ENCODE peak calls at places on chromosomes 16 and 17, in nine cellular contexts. U is nephron progenitor cell, W is fibroblast of pulmonary artery, Q is chondrocyte, K is mucosa of descending colon, N is mammary epithelial cell, I is MM.1S, O is kidney, T is IMR-90. H is an unnamed sample.

GRCh38 chr16:84862804-84863484 is 43.2 kb downstream of the CRISPLD2 start:
- DNase-seq in U (no peak), W (no peak), Q (no peak), K (no peak), N (no peak), I (no peak), O (no peak), T (no peak), H (no peak)

GRCh38 chr16:3934491-3935185 is 54.1 kb upstream of the CREBBP start:
- DNase-seq in U (no peak), W (no peak), Q (peak), K (no peak), N (no peak), I (no peak), O (no peak), T (no peak), H (no peak)

GRCh38 chr17:17837380-17837821 is 615 bp upstream of the SREBF1 start:
- DNase-seq in U (no peak), W (peak), Q (no peak), K (peak), N (peak), I (no peak), O (peak), T (peak), H (no peak)

GRCh38 chr17:9406046-9406631 is 169.5 kb downstream of the STX8 start:
- DNase-seq in U (no peak), W (no peak), Q (no peak), K (no peak), N (no peak), I (no peak), O (no peak), T (peak), H (no peak)

GRCh38 chr16:57062329-57062728 is 30.1 kb upstream of the CPNE2 start:
- DNase-seq in U (no peak), W (no peak), Q (no peak), K (no peak), N (no peak), I (no peak), O (no peak), T (no peak), H (no peak)

GRCh38 chr16:55672471-55672870 is 16.7 kb downstream of the SLC6A2 start:
- DNase-seq in U (no peak), W (peak), Q (no peak), K (no peak), N (no peak), I (no peak), O (peak), T (no peak), H (no peak)

GRCh38 chr17:18141210-18141803 is 32.8 kb downstream of the MYO15A start:
- DNase-seq in U (peak), W (peak), Q (no peak), K (no peak), N (peak), I (peak), O (no peak), T (peak), H (no peak)

GRCh38 chr17:5591966-5592365 is 7.7 kb upstream of the NLRP1 start:
- DNase-seq in U (no peak), W (no peak), Q (no peak), K (no peak), N (no peak), I (no peak), O (no peak), T (no peak), H (no peak)

GRCh38 chr17:4167786-4168185 is 24.8 kb downstream of the CYB5D2 start:
- DNase-seq in U (no peak), W (no peak), Q (peak), K (no peak), N (no peak), I (no peak), O (no peak), T (no peak), H (no peak)

GRCh38 chr16:70730016-70730415 is 44.2 kb upstream of the MTSS2 start:
- DNase-seq in U (no peak), W (no peak), Q (no peak), K (no peak), N (no peak), I (no peak), O (no peak), T (no peak), H (peak)

GRCh38 chr16:69188716-69189115 is 1.8 kb downstream of the SNTB2 start:
- DNase-seq in U (no peak), W (peak), Q (no peak), K (no peak), N (no peak), I (no peak), O (no peak), T (peak), H (no peak)

GRCh38 chr17:31392002-31392855 is 754 bp downstream of the RAB11FIP4 start:
- DNase-seq in U (no peak), W (no peak), Q (no peak), K (no peak), N (no peak), I (no peak), O (no peak), T (no peak), H (no peak)

GRCh38 chr16:78504391-78504945 is 405.0 kb downstream of the WWOX start:
- DNase-seq in U (no peak), W (no peak), Q (no peak), K (no peak), N (no peak), I (no peak), O (no peak), T (no peak), H (no peak)

GRCh38 chr17:79746955-79747507 is 16.3 kb downstream of the ENPP7 start:
- DNase-seq in U (no peak), W (no peak), Q (no peak), K (no peak), N (no peak), I (no peak), O (no peak), T (no peak), H (no peak)

GRCh38 chr17:76969598-76970172 is 101.5 kb downstream of the MGAT5B start:
- DNase-seq in U (peak), W (no peak), Q (no peak), K (no peak), N (no peak), I (no peak), O (peak), T (no peak), H (no peak)

GRCh38 chr16:81551821-81552304 is 107.3 kb downstream of the CMIP start:
- DNase-seq in U (no peak), W (peak), Q (no peak), K (no peak), N (no peak), I (no peak), O (peak), T (peak), H (no peak)

GRCh38 chr16:19245326-19245925 is 40.1 kb upstream of the CLEC19A start:
- DNase-seq in U (no peak), W (no peak), Q (no peak), K (no peak), N (no peak), I (no peak), O (no peak), T (no peak), H (no peak)

GRCh38 chr17:80005360-80006338 is 30.0 kb downstream of the TBC1D16 start:
- DNase-seq in U (peak), W (peak), Q (no peak), K (no peak), N (peak), I (no peak), O (peak), T (peak), H (peak)

GRCh38 chr16:23801387-23801786 is 34.4 kb upstream of the PRKCB start:
- DNase-seq in U (peak), W (peak), Q (no peak), K (peak), N (peak), I (peak), O (peak), T (peak), H (peak)

GRCh38 chr17:33267279-33267790 is 25.8 kb downstream of the ASIC2 start:
- DNase-seq in U (no peak), W (peak), Q (no peak), K (no peak), N (peak), I (no peak), O (no peak), T (peak), H (no peak)

GRCh38 chr16:19167710-19168172 is 299 bp upstream of the SYT17 start:
- DNase-seq in U (peak), W (peak), Q (no peak), K (peak), N (peak), I (peak), O (peak), T (peak), H (peak)

GRCh38 chr17:79340286-79340685 is 265.7 kb downstream of the ENGASE start:
- DNase-seq in U (no peak), W (no peak), Q (no peak), K (peak), N (no peak), I (peak), O (peak), T (no peak), H (no peak)

GRCh38 chr16:79372504-79373184 is 227.9 kb downstream of the MAF start:
- DNase-seq in U (no peak), W (peak), Q (no peak), K (no peak), N (peak), I (no peak), O (no peak), T (no peak), H (no peak)

GRCh38 chr17:73600103-73600871 is 44.0 kb downstream of the SDK2 start:
- DNase-seq in U (no peak), W (no peak), Q (no peak), K (no peak), N (no peak), I (no peak), O (no peak), T (no peak), H (no peak)

GRCh38 chr16:23836404-23837291 is 865 bp downstream of the PRKCB start:
- DNase-seq in U (peak), W (no peak), Q (no peak), K (peak), N (no peak), I (no peak), O (peak), T (no peak), H (peak)

GRCh38 chr16:11742041-11742535 is 569 bp downstream of the TXNDC11 start:
- DNase-seq in U (no peak), W (no peak), Q (peak), K (peak), N (peak), I (peak), O (peak), T (no peak), H (no peak)

GRCh38 chr17:77540975-77541374 is 400.2 kb downstream of the SEC14L1 start:
- DNase-seq in U (no peak), W (no peak), Q (peak), K (no peak), N (no peak), I (no peak), O (no peak), T (no peak), H (no peak)

GRCh38 chr16:50516890-50517289 is 31.3 kb upstream of the NKD1 start:
- DNase-seq in U (no peak), W (no peak), Q (no peak), K (no peak), N (no peak), I (no peak), O (no peak), T (no peak), H (no peak)

GRCh38 chr17:51611585-51611984 is 351.2 kb downstream of the UTP18 start:
- DNase-seq in U (no peak), W (no peak), Q (no peak), K (no peak), N (no peak), I (peak), O (no peak), T (no peak), H (peak)

GRCh38 chr17:48202945-48203344 is 95.4 kb downstream of the SNX11 start:
- DNase-seq in U (no peak), W (no peak), Q (no peak), K (no peak), N (no peak), I (no peak), O (no peak), T (no peak), H (no peak)

GRCh38 chr17:40448213-40448638 is 5.0 kb downstream of the IGFBP4 start:
- DNase-seq in U (no peak), W (peak), Q (no peak), K (no peak), N (no peak), I (no peak), O (no peak), T (peak), H (no peak)

GRCh38 chr17:65195716-65196115 is 58.5 kb downstream of the RGS9 start:
- DNase-seq in U (no peak), W (no peak), Q (no peak), K (no peak), N (no peak), I (no peak), O (no peak), T (no peak), H (no peak)
- TF ChIP-seq CTCF in U (no peak), W (no peak), Q (no peak), K (no peak), N (no peak), I (no peak), O (no peak), T (no peak), H (no peak)

GRCh38 chr17:75182569-75183436 is at the start of gene SUMO2:
- DNase-seq in U (peak), W (peak), Q (peak), K (peak), N (peak), I (peak), O (peak), T (peak), H (peak)

GRCh38 chr17:75183999-75184884 is 1.5 kb upstream of the SUMO2 start:
- DNase-seq in U (no peak), W (no peak), Q (no peak), K (no peak), N (no peak), I (no peak), O (no peak), T (no peak), H (no peak)

GRCh38 chr17:75181110-75181509 is 1.6 kb downstream of the SUMO2 start:
- DNase-seq in U (no peak), W (no peak), Q (no peak), K (no peak), N (no peak), I (no peak), O (no peak), T (no peak), H (no peak)

GRCh38 chr17:75181608-75182318 is 996 bp downstream of the SUMO2 start:
- DNase-seq in U (no peak), W (no peak), Q (no peak), K (no peak), N (peak), I (peak), O (no peak), T (no peak), H (no peak)

DNA sequence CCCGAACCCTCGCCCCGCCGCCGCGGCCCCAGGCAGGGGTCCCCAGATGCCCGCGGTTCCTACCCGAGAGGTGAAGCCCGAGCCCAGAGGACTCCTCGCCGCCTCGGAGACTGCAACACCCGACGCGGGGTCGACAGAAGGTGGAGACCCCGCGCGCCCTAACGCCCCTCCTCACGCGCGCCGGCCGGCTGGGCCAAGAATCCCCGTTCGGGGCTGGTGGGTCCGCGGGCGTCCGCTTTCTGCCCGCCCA is 515 bp downstream of the SUMO2 start:
- DNase-seq in U (no peak), W (no peak), Q (peak), K (peak), N (no peak), I (no peak), O (peak), T (no peak), H (peak)
- TF ChIP-seq CTCF in U (no peak), W (no peak), Q (no peak), K (no peak), N (no peak), I (peak), O (no peak), T (no peak), H (no peak)

DNA sequence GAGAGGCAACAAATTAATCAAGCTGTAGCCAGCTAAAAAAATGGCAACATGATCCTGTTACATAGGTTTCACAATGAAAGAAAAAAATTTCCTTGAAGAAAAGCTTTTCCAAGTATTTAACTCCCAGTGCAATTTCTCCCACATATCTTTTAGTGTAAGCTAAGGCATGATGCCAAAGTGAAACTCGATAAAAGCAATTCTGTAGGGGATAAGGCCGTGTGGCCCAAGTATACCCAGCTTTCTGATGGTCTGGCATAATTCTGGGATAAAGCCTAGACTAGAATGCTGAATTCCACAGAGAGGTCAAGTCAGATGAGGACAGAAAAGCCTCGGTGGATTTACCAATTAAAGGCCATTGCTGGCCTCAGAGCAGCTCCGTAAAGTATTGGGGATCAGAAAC is 36.2 kb downstream of the CTCF start:
- DNase-seq in U (no peak), W (peak), Q (no peak), K (no peak), N (no peak), I (no peak), O (no peak), T (peak), H (no peak)
- TF ChIP-seq CTCF in U (no peak), W (no peak), Q (no peak), K (no peak), N (no peak), I (no peak), O (no peak), T (no peak), H (no peak)

GRCh38 chr16:46918905-46919792 is 35.0 kb downstream of the GPT2 start:
- DNase-seq in U (peak), W (no peak), Q (no peak), K (no peak), N (no peak), I (no peak), O (no peak), T (no peak), H (peak)
- TF ChIP-seq CTCF in U (no peak), W (no peak), Q (no peak), K (no peak), N (no peak), I (no peak), O (no peak), T (no peak), H (no peak)

GRCh38 chr17:45719335-45720071 is 64.6 kb upstream of the CRHR1 start:
- DNase-seq in U (no peak), W (peak), Q (no peak), K (no peak), N (peak), I (no peak), O (no peak), T (peak), H (no peak)
- TF ChIP-seq CTCF in U (peak), W (peak), Q (peak), K (no peak), N (peak), I (peak), O (no peak), T (peak), H (peak)

GRCh38 chr17:1299729-1300579 is 20.5 kb downstream of the TRARG1 start:
- DNase-seq in U (no peak), W (no peak), Q (no peak), K (no peak), N (no peak), I (no peak), O (no peak), T (no peak), H (no peak)

GRCh38 chr17:1302761-1303160 is 23.3 kb downstream of the TRARG1 start:
- DNase-seq in U (no peak), W (no peak), Q (no peak), K (no peak), N (no peak), I (no peak), O (no peak), T (no peak), H (no peak)

GRCh38 chr17:1298616-1299015 is 19.2 kb downstream of the TRARG1 start:
- DNase-seq in U (peak), W (no peak), Q (no peak), K (no peak), N (no peak), I (no peak), O (no peak), T (no peak), H (no peak)

GRCh38 chr17:1301546-1301945 is 22.1 kb downstream of the TRARG1 start:
- DNase-seq in U (no peak), W (no peak), Q (no peak), K (no peak), N (no peak), I (no peak), O (no peak), T (no peak), H (no peak)

DNA sequence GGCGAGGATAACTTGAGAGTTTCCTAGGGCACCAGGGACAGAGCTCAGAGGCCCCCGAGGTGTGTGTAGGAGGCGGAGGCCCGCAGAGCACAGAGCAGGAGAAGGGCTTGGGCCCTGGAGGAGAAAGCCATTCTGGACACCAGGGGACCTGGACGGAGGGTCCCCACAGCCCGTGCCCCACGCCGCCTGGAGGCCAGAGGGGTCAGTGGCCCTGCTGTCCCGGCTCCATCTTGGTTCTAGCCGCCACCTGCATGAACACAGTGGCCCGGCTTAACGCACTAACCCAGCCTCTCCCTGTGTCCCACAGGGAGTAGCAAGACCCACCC is 21.1 kb downstream of the TRARG1 start:
- DNase-seq in U (no peak), W (no peak), Q (no peak), K (no peak), N (no peak), I (no peak), O (no peak), T (no peak), H (no peak)
- TF ChIP-seq CTCF in U (no peak), W (no peak), Q (no peak), K (no peak), N (no peak), I (no peak), O (no peak), T (no peak), H (no peak)

GRCh38 chr17:13003454-13003851 is 14.4 kb downstream of the ELAC2 start:
- DNase-seq in U (no peak), W (no peak), Q (no peak), K (no peak), N (no peak), I (no peak), O (peak), T (no peak), H (no peak)
- TF ChIP-seq CTCF in U (no peak), W (no peak), Q (peak), K (no peak), N (no peak), I (no peak), O (no peak), T (no peak), H (peak)

GRCh38 chr17:28426081-28426519 is 20.1 kb upstream of the SLC46A1 start:
- DNase-seq in U (peak), W (no peak), Q (no peak), K (no peak), N (no peak), I (no peak), O (no peak), T (no peak), H (peak)
- TF ChIP-seq CTCF in U (peak), W (peak), Q (peak), K (no peak), N (peak), I (peak), O (peak), T (peak), H (peak)

DNA sequence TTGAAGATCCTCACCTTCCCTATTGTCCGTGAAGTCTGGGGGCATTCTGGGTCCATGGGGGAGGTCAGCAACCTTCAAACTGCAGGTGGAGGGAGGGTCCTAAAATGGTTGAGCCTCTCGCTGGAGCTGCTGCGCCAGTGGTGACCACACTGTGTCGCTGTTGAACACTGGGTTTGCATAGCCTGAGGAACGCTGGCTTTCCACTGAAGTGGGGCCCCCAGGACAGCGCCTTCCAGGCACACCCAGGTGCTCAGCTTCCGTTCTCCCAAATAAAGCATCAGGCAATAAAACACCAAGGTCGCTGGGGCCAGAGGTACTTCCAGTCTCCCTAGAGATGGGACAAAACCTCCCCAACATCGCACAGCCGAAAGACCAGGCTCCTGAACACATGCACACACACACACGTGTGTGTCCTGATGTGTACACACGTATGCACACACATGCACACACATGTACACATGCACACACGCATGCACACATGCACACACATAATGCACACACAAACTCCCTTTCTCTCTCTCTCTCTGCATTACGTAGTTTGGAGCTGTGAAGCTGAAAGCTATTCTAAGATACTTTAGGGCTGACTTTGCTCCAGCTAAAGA is 120.6 kb downstream of the IRF8 start:
- DNase-seq in U (peak), W (no peak), Q (peak), K (no peak), N (no peak), I (no peak), O (peak), T (no peak), H (peak)
- TF ChIP-seq CTCF in U (peak), W (peak), Q (peak), K (no peak), N (peak), I (peak), O (no peak), T (peak), H (peak)